ENCODE peak calls at places on chromosomes 7 and 10, in four cellular contexts. One of them, this sample, is unnamed. For H3K27me3, the result is how much of the 10 kb centered on the place peaks cover.

GRCh38 chr10:119302591-119303253 is 95.4 kb downstream of the GRK5 start:
- DNase-seq in fibroblast of lung: no peak
- DNase-seq in testis: no peak
- DNase-seq in endothelial cell of umbilical vein: no peak
- DNase-seq in this sample: no peak

GRCh38 chr10:120475844-120476791 is 19.1 kb downstream of the PLPP4 start:
- DNase-seq in endothelial cell of umbilical vein: no peak
- DNase-seq in fibroblast of lung: no peak
- DNase-seq in testis: no peak
- DNase-seq in this sample: no peak

GRCh38 chr10:49395741-49396665 is at the start of gene DRGX:
- DNase-seq in fibroblast of lung: no peak
- DNase-seq in endothelial cell of umbilical vein: no peak
- DNase-seq in testis: peak
- DNase-seq in this sample: no peak

GRCh38 chr10:94192974-94193373 is 169.8 kb downstream of the NOC3L start:
- DNase-seq in endothelial cell of umbilical vein: no peak
- DNase-seq in testis: no peak
- DNase-seq in fibroblast of lung: no peak
- DNase-seq in this sample: peak

GRCh38 chr10:77949167-77949566 is 22.6 kb upstream of the DLG5 start:
- DNase-seq in endothelial cell of umbilical vein: peak
- DNase-seq in fibroblast of lung: peak
- DNase-seq in testis: no peak
- DNase-seq in this sample: peak

GRCh38 chr7:40698214-40698920 is 563.6 kb downstream of the SUGCT start:
- DNase-seq in fibroblast of lung: no peak
- DNase-seq in endothelial cell of umbilical vein: no peak
- DNase-seq in testis: no peak
- DNase-seq in this sample: no peak

GRCh38 chr10:8014649-8015048 is 39.8 kb upstream of the GATA3 start:
- DNase-seq in endothelial cell of umbilical vein: no peak
- DNase-seq in fibroblast of lung: no peak
- DNase-seq in testis: no peak
- DNase-seq in this sample: no peak

GRCh38 chr10:110803830-110804338 is 67.8 kb upstream of the PDCD4 start:
- DNase-seq in testis: peak
- DNase-seq in endothelial cell of umbilical vein: peak
- DNase-seq in fibroblast of lung: peak
- DNase-seq in this sample: no peak

GRCh38 chr10:5604946-5605345 is 61.4 kb downstream of the ASB13 start:
- DNase-seq in testis: no peak
- DNase-seq in fibroblast of lung: no peak
- DNase-seq in endothelial cell of umbilical vein: no peak
- DNase-seq in this sample: no peak

GRCh38 chr10:18478354-18478753 is 173.0 kb downstream of the NSUN6 start:
- DNase-seq in fibroblast of lung: no peak
- DNase-seq in endothelial cell of umbilical vein: no peak
- DNase-seq in testis: no peak
- DNase-seq in this sample: no peak

GRCh38 chr7:66140924-66141323 is 26.3 kb downstream of the CRCP start:
- DNase-seq in endothelial cell of umbilical vein: peak
- DNase-seq in testis: peak
- DNase-seq in fibroblast of lung: peak
- DNase-seq in this sample: peak

GRCh38 chr7:71835056-71835455 is 577.1 kb downstream of the CALN1 start:
- DNase-seq in testis: no peak
- DNase-seq in fibroblast of lung: no peak
- DNase-seq in endothelial cell of umbilical vein: no peak
- DNase-seq in this sample: peak

GRCh38 chr10:69458426-69459100 is 7.3 kb downstream of the TSPAN15 start:
- DNase-seq in fibroblast of lung: no peak
- DNase-seq in endothelial cell of umbilical vein: no peak
- DNase-seq in testis: peak
- DNase-seq in this sample: no peak

GRCh38 chr10:7354330-7355047 is 56.3 kb downstream of the SFMBT2 start:
- DNase-seq in testis: no peak
- DNase-seq in endothelial cell of umbilical vein: no peak
- DNase-seq in fibroblast of lung: peak
- DNase-seq in this sample: peak

GRCh38 chr10:27861781-27862180 is 116.2 kb upstream of the MKX start:
- DNase-seq in testis: no peak
- DNase-seq in fibroblast of lung: no peak
- DNase-seq in endothelial cell of umbilical vein: no peak
- DNase-seq in this sample: no peak

GRCh38 chr7:1156782-1157535 is 3.0 kb downstream of the ZFAND2A start:
- DNase-seq in endothelial cell of umbilical vein: peak
- DNase-seq in fibroblast of lung: peak
- DNase-seq in testis: no peak
- DNase-seq in this sample: peak

GRCh38 chr7:156577645-156578577 is 62.7 kb upstream of the RNF32 start:
- DNase-seq in endothelial cell of umbilical vein: no peak
- DNase-seq in testis: no peak
- DNase-seq in fibroblast of lung: no peak
- DNase-seq in this sample: no peak

GRCh38 chr7:464712-465461 is 54.8 kb downstream of the PDGFA start:
- DNase-seq in testis: peak
- DNase-seq in fibroblast of lung: peak
- DNase-seq in endothelial cell of umbilical vein: peak
- DNase-seq in this sample: no peak

GRCh38 chr10:124997791-124998623 is 56.1 kb downstream of the ZRANB1 start:
- DNase-seq in endothelial cell of umbilical vein: no peak
- DNase-seq in fibroblast of lung: no peak
- DNase-seq in testis: peak
- DNase-seq in this sample: no peak

GRCh38 chr7:158825628-158826289 is 3.5 kb downstream of the ESYT2 start:
- DNase-seq in testis: no peak
- DNase-seq in fibroblast of lung: no peak
- DNase-seq in endothelial cell of umbilical vein: no peak
- DNase-seq in this sample: no peak

GRCh38 chr10:24826022-24826421 is 102.3 kb upstream of the ARHGAP21 start:
- DNase-seq in endothelial cell of umbilical vein: peak
- DNase-seq in testis: no peak
- DNase-seq in fibroblast of lung: peak
- DNase-seq in this sample: peak

GRCh38 chr7:120421151-120421651 is 148.2 kb downstream of the KCND2 start:
- DNase-seq in endothelial cell of umbilical vein: no peak
- DNase-seq in testis: no peak
- DNase-seq in fibroblast of lung: no peak
- DNase-seq in this sample: no peak

GRCh38 chr10:114544045-114544659 is 113.9 kb downstream of the ABLIM1 start:
- DNase-seq in endothelial cell of umbilical vein: no peak
- DNase-seq in testis: no peak
- DNase-seq in fibroblast of lung: no peak
- DNase-seq in this sample: no peak

GRCh38 chr7:22860784-22861482 is 38.3 kb upstream of the TOMM7 start:
- DNase-seq in fibroblast of lung: no peak
- DNase-seq in testis: peak
- DNase-seq in endothelial cell of umbilical vein: peak
- DNase-seq in this sample: peak

GRCh38 chr10:109912335-109913282 is 10.7 kb downstream of the XPNPEP1 start:
- DNase-seq in testis: no peak
- DNase-seq in fibroblast of lung: no peak
- DNase-seq in endothelial cell of umbilical vein: no peak
- DNase-seq in this sample: no peak

GRCh38 chr7:78473902-78474301 is 675.3 kb downstream of the PHTF2 start:
- DNase-seq in endothelial cell of umbilical vein: no peak
- DNase-seq in testis: no peak
- DNase-seq in fibroblast of lung: no peak
- DNase-seq in this sample: no peak

DNA sequence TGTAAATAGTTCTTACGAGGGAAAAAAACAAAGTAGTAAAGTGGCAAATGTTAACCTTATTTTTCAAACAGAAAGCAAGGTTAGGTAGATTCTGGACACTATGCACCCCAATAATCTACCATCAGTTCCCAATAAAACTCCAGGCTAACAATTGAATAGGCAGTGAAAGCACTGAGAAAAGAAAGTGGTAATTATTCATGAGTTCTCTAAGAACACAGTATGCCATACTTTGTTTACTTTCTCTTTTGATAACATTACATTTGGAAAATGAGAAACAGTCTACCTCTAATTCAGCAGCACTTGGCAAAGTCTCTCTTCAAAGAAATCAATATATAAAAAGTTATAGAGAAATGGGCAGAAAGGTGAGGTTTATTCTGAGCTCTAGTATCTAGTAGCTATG is 18.4 kb downstream of the TM9SF3 start:
- DNase-seq in fibroblast of lung: no peak
- DNase-seq in testis: no peak
- DNase-seq in endothelial cell of umbilical vein: no peak
- DNase-seq in this sample: no peak
- H3K27me3 ChIP-seq in fibroblast of lung: under half
- H3K27me3 ChIP-seq in testis: under half
- H3K27me3 ChIP-seq in endothelial cell of umbilical vein: under half
- H3K27me3 ChIP-seq in this sample: under half

DNA sequence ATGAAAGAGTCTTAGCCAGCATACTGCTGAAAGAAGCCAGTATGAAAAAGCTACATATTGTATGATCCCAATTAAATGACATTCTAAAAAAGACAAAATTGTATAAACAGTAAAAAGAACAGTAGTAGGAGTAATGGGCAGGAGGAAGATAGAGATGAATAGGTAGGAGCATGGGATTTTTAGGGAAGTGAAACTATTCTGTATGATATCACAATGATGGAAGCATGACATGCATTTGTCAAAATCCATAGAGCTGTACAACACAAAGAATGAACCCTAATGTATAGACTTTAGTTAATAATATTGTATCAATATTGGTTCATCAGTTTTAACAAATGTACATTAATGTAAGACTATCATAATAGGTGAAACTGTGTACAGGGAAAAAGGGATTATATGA is 147.9 kb downstream of the IMMP2L start:
- DNase-seq in endothelial cell of umbilical vein: no peak
- DNase-seq in testis: no peak
- DNase-seq in fibroblast of lung: no peak
- DNase-seq in this sample: no peak
- TF ChIP-seq CTCF in endothelial cell of umbilical vein: no peak
- TF ChIP-seq CTCF in testis: no peak
- TF ChIP-seq CTCF in fibroblast of lung: no peak
- TF ChIP-seq CTCF in this sample: no peak

DNA sequence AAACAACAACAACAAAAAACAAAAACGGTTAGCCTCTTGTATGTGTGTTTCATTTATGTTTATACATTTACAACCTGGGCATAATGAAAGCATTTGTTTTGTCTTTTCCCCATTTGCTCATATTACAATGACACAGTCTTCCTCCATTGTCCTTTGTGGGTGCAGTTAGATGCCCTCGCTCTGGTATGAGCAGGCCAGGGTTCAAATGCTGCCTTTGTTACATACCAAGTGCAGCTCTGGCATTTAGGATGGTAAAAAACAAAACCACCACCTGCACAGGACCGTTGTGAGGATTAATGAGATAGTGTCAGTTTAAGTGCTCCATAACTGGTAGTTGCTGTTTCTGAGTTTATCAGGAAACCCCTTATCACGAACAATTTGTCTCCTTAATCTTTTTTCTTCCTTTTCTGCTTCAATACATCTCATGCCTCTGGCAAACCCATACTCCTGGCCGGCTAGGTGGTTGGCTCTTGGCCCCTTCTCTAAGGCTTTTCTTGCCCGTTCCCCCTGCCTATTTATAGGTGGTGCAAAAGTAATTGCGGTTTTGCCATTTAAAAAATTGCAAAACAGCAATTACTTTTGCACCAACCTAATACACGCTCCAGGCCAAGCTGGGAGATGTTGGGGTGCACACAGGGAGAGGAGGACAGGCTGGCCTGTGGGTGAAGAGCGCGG is 18.6 kb upstream of the TMEM225B start:
- DNase-seq in endothelial cell of umbilical vein: no peak
- DNase-seq in testis: no peak
- DNase-seq in fibroblast of lung: peak
- DNase-seq in this sample: no peak
- H3K4me3 ChIP-seq in endothelial cell of umbilical vein: peak
- H3K4me3 ChIP-seq in testis: peak
- H3K4me3 ChIP-seq in fibroblast of lung: peak
- H3K4me3 ChIP-seq in this sample: peak

GRCh38 chr10:71427246-71427645 is 30.5 kb downstream of the CDH23 start:
- DNase-seq in testis: no peak
- DNase-seq in endothelial cell of umbilical vein: no peak
- DNase-seq in fibroblast of lung: no peak
- DNase-seq in this sample: no peak
- H3K27me3 ChIP-seq in testis: under half
- H3K27me3 ChIP-seq in endothelial cell of umbilical vein: under half
- H3K27me3 ChIP-seq in fibroblast of lung: under half
- H3K27me3 ChIP-seq in this sample: under half

GRCh38 chr7:149870701-149871483 is 2.9 kb upstream of the ATP6V0E2 start:
- DNase-seq in testis: peak
- DNase-seq in endothelial cell of umbilical vein: no peak
- DNase-seq in fibroblast of lung: no peak
- DNase-seq in this sample: no peak

GRCh38 chr7:149873074-149873967 is 448 bp upstream of the ATP6V0E2 start:
- DNase-seq in endothelial cell of umbilical vein: peak
- DNase-seq in testis: peak
- DNase-seq in fibroblast of lung: peak
- DNase-seq in this sample: peak

GRCh38 chr7:149871576-149871975 is 2.2 kb upstream of the ATP6V0E2 start:
- DNase-seq in endothelial cell of umbilical vein: no peak
- DNase-seq in testis: peak
- DNase-seq in fibroblast of lung: no peak
- DNase-seq in this sample: no peak

GRCh38 chr7:149873968-149874643 is at the start of gene ATP6V0E2:
- DNase-seq in endothelial cell of umbilical vein: no peak
- DNase-seq in testis: no peak
- DNase-seq in fibroblast of lung: no peak
- DNase-seq in this sample: no peak

DNA sequence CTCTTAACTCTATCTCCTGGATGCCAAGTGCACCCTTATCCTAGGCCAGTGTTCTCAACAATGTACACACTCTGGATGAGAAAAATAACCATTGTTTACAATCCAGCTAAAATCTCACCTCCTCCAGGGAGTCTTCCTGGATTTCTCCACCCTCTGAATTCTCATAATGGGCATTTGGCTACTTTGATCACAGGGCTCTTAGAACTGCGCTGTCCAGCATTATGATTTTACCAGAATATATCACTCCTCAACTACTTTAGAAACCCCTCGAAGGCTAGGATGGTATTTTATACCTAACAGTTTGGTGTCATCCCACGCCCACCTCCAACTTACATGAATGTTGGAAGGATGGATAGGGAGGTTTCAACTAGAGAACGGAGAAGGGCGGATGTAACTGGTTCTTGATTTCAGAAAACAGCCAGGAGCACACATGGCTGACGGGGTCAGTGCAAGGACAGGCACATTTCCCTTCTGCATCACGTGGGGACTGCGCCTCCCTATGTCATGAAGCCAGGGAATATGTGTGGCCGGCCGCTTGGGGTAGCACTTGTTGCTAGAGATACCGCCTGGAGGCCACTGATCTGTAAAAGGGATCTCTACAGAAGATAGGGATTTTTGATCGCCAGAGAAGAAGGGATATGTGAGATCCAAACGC is 1.2 kb upstream of the ATP6V0E2 start:
- DNase-seq in fibroblast of lung: peak
- DNase-seq in endothelial cell of umbilical vein: peak
- DNase-seq in testis: peak
- DNase-seq in this sample: peak
- TF ChIP-seq CTCF in fibroblast of lung: peak
- TF ChIP-seq CTCF in endothelial cell of umbilical vein: peak
- TF ChIP-seq CTCF in testis: no peak
- TF ChIP-seq CTCF in this sample: peak

GRCh38 chr10:46282460-46283216 is 4.2 kb upstream of the ANTXRL start:
- DNase-seq in fibroblast of lung: peak
- DNase-seq in testis: peak
- DNase-seq in endothelial cell of umbilical vein: peak
- DNase-seq in this sample: peak
- H3K4me3 ChIP-seq in fibroblast of lung: no peak
- H3K4me3 ChIP-seq in testis: peak
- H3K4me3 ChIP-seq in endothelial cell of umbilical vein: no peak
- H3K4me3 ChIP-seq in this sample: peak

GRCh38 chr10:101341438-101341837 is 12.5 kb upstream of the BTRC start:
- DNase-seq in testis: no peak
- DNase-seq in endothelial cell of umbilical vein: no peak
- DNase-seq in fibroblast of lung: no peak
- DNase-seq in this sample: no peak
- H3K27me3 ChIP-seq in testis: under half
- H3K27me3 ChIP-seq in endothelial cell of umbilical vein: under half
- H3K27me3 ChIP-seq in fibroblast of lung: under half
- H3K27me3 ChIP-seq in this sample: under half

This sample was measured in brain microvascular endothelial cell.